ENCODE peak calls at places on chromosomes 6 and 20, in five cellular contexts. G is GM10248, N is right lobe of liver, E is epithelial cell of esophagus, R is nephron progenitor cell. K is an unnamed sample.

GRCh38 chr6:5511924-5512323 is 250.6 kb downstream of the FARS2 start:
- DNase-seq in N (no peak), G (no peak), R (no peak), E (no peak), K (no peak)

GRCh38 chr6:4253604-4254211 is 118.3 kb upstream of the ECI2 start:
- DNase-seq in N (no peak), E (peak; percentile 70), R (peak; percentile 4), G (no peak), K (no peak)

GRCh38 chr6:10977231-10977968 is 66.7 kb downstream of the ELOVL2 start:
- DNase-seq in R (no peak), E (no peak), G (no peak), N (no peak), K (no peak)

GRCh38 chr20:57473246-57474042 is 51.5 kb downstream of the CTCFL start:
- DNase-seq in N (peak; percentile 76), R (no peak), G (peak; percentile 73), E (peak; percentile 39), K (peak; percentile 73)

GRCh38 chr6:37485259-37485658 is 14.4 kb downstream of the CCDC167 start:
- DNase-seq in N (no peak), G (no peak), R (peak; percentile 40), E (no peak), K (no peak)

GRCh38 chr20:1202762-1203504 is at the start of gene C20orf202:
- DNase-seq in G (no peak), E (no peak), N (no peak), R (no peak), K (no peak)

GRCh38 chr6:109580519-109580918 is 97.5 kb upstream of the ZBTB24 start:
- DNase-seq in R (no peak), N (no peak), G (no peak), E (peak; percentile 46), K (no peak)

GRCh38 chr6:25173951-25174474 is 105.2 kb upstream of the CARMIL1 start:
- DNase-seq in R (no peak), E (peak; percentile 92), G (no peak), N (no peak), K (no peak)

GRCh38 chr20:11852801-11853200 is 64.9 kb upstream of the BTBD3 start:
- DNase-seq in R (no peak), G (no peak), E (peak; percentile 61), N (no peak), K (no peak)

GRCh38 chr6:7769702-7770101 is 43.8 kb downstream of the BMP6 start:
- DNase-seq in E (peak; percentile 46), R (no peak), N (no peak), G (no peak), K (no peak)

GRCh38 chr6:154615483-154616025 is 105.1 kb upstream of the CNKSR3 start:
- DNase-seq in N (peak; percentile 60), E (peak; percentile 78), R (no peak), G (no peak), K (no peak)

GRCh38 chr6:133778414-133778813 is 110.5 kb upstream of the TCF21 start:
- DNase-seq in N (no peak), G (no peak), E (peak; percentile 60), R (no peak), K (no peak)

GRCh38 chr20:62703853-62704228 is 4.8 kb upstream of the NTSR1 start:
- DNase-seq in E (peak; percentile 18), N (no peak), G (no peak), R (no peak), K (no peak)
- TF ChIP-seq CTCF in E (no peak), N (no peak), G (no peak), R (no peak), K (no peak)

GRCh38 chr20:8039048-8039447 is 19.5 kb upstream of the TMX4 start:
- DNase-seq in E (no peak), G (no peak), R (no peak), N (no peak), K (no peak)
- TF ChIP-seq CTCF in E (no peak), G (no peak), R (no peak), N (no peak), K (no peak)

DNA sequence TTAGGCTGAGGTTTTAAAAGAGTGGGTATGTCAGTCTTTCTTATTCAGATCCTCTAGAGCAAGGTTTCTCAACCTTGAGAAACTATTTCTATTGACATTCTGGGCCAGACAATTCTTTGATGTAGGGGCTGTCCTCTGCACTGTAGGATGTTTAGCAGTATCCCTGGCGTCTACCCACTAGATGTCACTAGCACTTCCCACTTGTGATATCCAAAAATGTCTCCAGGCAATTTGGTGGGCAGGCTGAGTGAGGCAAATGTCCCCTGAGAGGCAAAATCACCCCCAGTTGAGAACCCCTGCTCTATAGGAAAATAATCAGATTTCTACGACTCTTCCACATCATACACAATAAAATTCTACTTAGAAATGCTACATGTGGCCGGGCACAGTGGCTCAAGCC is 7.7 kb upstream of the ZKSCAN8 start:
- DNase-seq in E (peak; percentile 57), N (no peak), R (no peak), G (no peak), K (no peak)
- TF ChIP-seq CTCF in E (peak; percentile 48), N (peak; percentile 45), R (peak; percentile 21), G (peak; percentile 52), K (peak; percentile 33)

DNA sequence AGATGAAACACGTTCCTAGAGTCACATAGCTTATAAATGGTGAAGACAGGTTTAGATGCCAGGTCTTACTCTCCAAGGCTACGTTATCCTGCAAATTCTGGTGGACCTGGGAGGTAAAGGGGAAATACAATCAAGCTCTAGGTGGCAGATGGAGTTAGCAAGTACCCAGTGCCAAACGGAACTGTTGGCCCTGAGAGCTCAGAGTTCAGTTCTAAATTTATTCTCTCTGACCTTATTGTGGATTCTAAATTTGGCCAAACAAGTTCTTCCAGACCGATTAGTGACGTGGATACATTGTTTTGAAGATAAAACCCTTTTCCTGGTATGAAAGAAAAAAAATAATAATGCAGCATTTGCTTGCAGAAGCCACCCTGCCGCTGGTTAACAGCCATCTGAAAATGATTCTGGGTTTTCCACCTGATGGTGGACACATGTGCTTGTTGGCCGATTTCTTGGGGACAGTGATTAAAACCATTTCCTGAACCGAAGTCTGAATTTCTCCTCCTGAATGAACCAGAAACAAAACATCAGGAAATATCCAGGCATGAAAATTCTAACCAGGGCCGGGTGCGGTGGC is 32.5 kb downstream of the RIPOR3 start:
- DNase-seq in R (no peak), N (peak; percentile 68), E (peak; percentile 29), G (no peak), K (no peak)
- TF ChIP-seq CTCF in R (no peak), N (peak; percentile 21), E (no peak), G (no peak), K (no peak)